ENCODE peak calls at places on chromosomes 2 and 18, in ten cellular contexts. N, L, E, J, K, B, R, H, U and I are unnamed samples.
A peak's percentile ranks its signal among the peaks of the same experiment; 100 is the strongest.

GRCh38 chr2:209367091-209367747 is 56.6 kb upstream of the MAP2 start:
- DNase-seq in N (no peak), L (no peak), E (no peak), J (no peak), K (no peak), B (no peak), R (no peak), H (no peak), U (no peak), I (no peak)

GRCh38 chr2:74772071-74772470 is 61.9 kb upstream of the HK2 start:
- DNase-seq in N (no peak), L (no peak), E (no peak), J (peak; percentile 58), K (no peak), B (no peak), R (no peak), H (no peak), U (no peak), I (no peak)

GRCh38 chr18:59927246-59927825 is 27.5 kb downstream of the PMAIP1 start:
- DNase-seq in N (no peak), L (no peak), E (no peak), J (peak; percentile 48), K (peak; percentile 83), B (no peak), R (peak; percentile 69), H (no peak), U (no peak), I (no peak)

GRCh38 chr18:52452427-52452826 is 112.4 kb downstream of the DCC start:
- DNase-seq in N (no peak), L (peak; percentile 50), E (no peak), J (peak; percentile 4), K (no peak), B (no peak), R (no peak), H (no peak), U (no peak), I (no peak)

GRCh38 chr2:174328309-174329156 is 6.2 kb upstream of the SP9 start:
- DNase-seq in N (peak; percentile 33), L (no peak), E (no peak), J (peak; percentile 52), K (no peak), B (no peak), R (no peak), H (no peak), U (no peak), I (peak; percentile 51)

GRCh38 chr2:21422724-21423522 is 299.2 kb downstream of the TDRD15 start:
- DNase-seq in N (no peak), L (no peak), E (no peak), J (no peak), K (no peak), B (no peak), R (no peak), H (no peak), U (no peak), I (no peak)

GRCh38 chr2:64133828-64134227 is 10.4 kb downstream of the PELI1 start:
- DNase-seq in N (no peak), L (peak; percentile 56), E (no peak), J (no peak), K (no peak), B (no peak), R (no peak), H (no peak), U (no peak), I (no peak)

GRCh38 chr2:43943809-43944452 is 51.9 kb downstream of the LRPPRC start:
- DNase-seq in N (no peak), L (no peak), E (no peak), J (no peak), K (no peak), B (no peak), R (no peak), H (no peak), U (no peak), I (no peak)

GRCh38 chr2:9995059-9995458 is 43.6 kb downstream of the GRHL1 start:
- DNase-seq in N (no peak), L (no peak), E (no peak), J (no peak), K (no peak), B (no peak), R (no peak), H (no peak), U (no peak), I (no peak)

GRCh38 chr2:9991829-9992273 is 40.4 kb downstream of the GRHL1 start:
- DNase-seq in N (no peak), L (no peak), E (no peak), J (peak; percentile 68), K (no peak), B (no peak), R (no peak), H (no peak), U (no peak), I (no peak)

GRCh38 chr2:9994462-9994861 is 43.0 kb downstream of the GRHL1 start:
- DNase-seq in N (no peak), L (no peak), E (no peak), J (no peak), K (no peak), B (no peak), R (no peak), H (no peak), U (no peak), I (no peak)

GRCh38 chr2:9991221-9991620 is 39.7 kb downstream of the GRHL1 start:
- DNase-seq in N (no peak), L (no peak), E (no peak), J (no peak), K (no peak), B (no peak), R (no peak), H (no peak), U (no peak), I (no peak)

DNA sequence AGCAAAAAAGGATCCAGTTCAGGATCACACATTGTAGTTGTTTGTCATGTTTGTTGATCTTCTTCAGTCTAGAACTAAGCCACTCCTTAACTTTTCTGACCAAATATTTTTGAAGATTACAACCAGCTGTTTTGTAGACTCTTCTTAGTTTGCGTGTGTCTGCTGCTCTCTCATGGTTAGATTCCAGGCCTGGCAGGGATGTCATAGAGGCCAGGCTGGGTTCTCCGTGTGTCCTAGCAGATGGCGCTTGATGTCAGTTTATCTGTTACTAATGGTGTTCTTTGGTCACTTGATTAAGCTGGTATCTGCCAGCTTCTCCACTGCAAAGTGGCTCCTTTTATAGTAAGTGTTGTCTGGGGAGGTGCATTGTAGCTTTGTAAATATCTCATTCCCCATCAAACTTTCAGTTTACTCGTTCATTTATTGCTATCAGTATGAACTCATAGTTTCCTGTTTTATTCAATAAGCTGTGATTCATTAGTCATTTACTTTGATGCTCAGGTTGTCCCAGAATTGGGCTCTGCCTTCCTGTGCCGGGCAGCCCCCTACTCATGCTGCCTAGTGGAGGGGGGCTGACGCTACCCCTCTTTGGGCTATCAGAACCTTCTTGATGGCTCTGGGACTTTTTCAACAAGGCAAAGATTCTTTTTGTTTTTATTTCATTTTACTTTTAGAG is 42.1 kb downstream of the GRHL1 start:
- DNase-seq in N (no peak), L (peak; percentile 61), E (no peak), J (peak; percentile 85), K (no peak), B (no peak), R (no peak), H (no peak), U (no peak), I (no peak)
- TF ChIP-seq CTCF in N (no peak), L (peak; percentile 32), E (no peak), J (peak; percentile 56), K (no peak), B (no peak), R (no peak), H (no peak), U (no peak), I (no peak)

GRCh38 chr18:77105680-77106079 is 26.9 kb downstream of the MBP start:
- DNase-seq in N (no peak), L (no peak), E (no peak), J (no peak), K (no peak), B (no peak), R (no peak), H (no peak), U (no peak), I (no peak)

GRCh38 chr18:77108001-77108692 is 24.4 kb downstream of the MBP start:
- DNase-seq in N (no peak), L (peak; percentile 92), E (no peak), J (peak; percentile 95), K (no peak), B (no peak), R (no peak), H (no peak), U (peak; percentile 70), I (no peak)

GRCh38 chr18:77106331-77106730 is 26.3 kb downstream of the MBP start:
- DNase-seq in N (no peak), L (no peak), E (no peak), J (no peak), K (no peak), B (no peak), R (no peak), H (no peak), U (no peak), I (no peak)

GRCh38 chr18:77108821-77109692 is 23.5 kb downstream of the MBP start:
- DNase-seq in N (no peak), L (no peak), E (no peak), J (no peak), K (no peak), B (no peak), R (no peak), H (no peak), U (no peak), I (no peak)

GRCh38 chr18:77107218-77107815 is 25.3 kb downstream of the MBP start:
- DNase-seq in N (no peak), L (no peak), E (no peak), J (no peak), K (no peak), B (no peak), R (no peak), H (no peak), U (no peak), I (no peak)
- TF ChIP-seq CTCF in N (no peak), L (no peak), E (no peak), J (no peak), K (no peak), B (no peak), R (no peak), H (no peak), U (no peak), I (no peak)

DNA sequence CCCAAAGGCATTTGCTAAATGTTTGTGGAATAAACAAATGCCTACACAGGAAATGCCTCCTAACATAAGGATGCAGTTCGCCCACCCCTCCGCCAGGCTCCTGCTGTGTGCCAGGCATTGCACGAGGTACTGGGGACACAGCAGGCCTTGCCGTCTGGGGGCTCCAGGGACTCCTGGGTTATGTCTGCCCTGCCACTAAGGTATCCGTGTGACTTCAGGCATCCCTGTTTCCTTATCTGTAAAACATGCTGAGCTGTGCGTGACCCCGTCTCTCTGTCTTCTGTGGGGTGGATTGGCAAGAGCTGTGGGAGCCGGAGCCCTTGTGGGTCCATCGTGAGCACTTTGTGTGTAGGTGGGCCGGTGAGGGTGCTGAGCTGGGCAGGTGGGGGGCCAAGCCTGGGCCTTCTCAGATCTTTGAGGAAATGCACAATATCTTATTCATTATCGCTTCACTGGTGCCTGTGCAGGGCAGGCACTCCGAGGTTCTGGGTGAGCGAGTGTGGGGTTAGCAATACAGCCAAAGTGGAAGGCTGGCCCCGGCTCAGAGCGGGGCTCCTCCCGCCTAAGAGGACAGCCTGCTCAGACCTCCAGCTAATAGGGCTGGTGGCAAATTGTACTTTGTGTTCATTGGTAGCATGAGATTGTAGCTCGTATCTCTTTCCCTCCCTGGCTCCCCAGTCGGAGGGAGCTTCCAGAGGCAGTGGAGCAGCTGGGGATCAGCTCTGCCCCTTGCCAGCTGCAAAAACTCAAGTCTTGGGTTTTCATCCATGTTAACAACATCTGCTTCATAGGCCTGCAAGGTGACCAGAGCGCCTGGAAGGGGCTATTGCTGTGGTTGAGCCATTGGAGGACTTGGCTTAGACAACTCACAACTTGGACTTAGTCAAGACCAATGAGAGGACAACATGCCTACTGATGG is 126.8 kb downstream of the GLI2 start:
- DNase-seq in N (peak; percentile 8), L (no peak), E (no peak), J (no peak), K (no peak), B (no peak), R (no peak), H (no peak), U (no peak), I (no peak)
- TF ChIP-seq CTCF in N (no peak), L (no peak), E (no peak), J (no peak), K (no peak), B (no peak), R (no peak), H (no peak), U (no peak), I (no peak)

GRCh38 chr2:264493-265468 is at the start of gene ACP1:
- DNase-seq in N (peak; percentile 95), L (peak; percentile 94), E (peak; percentile 92), J (peak; percentile 89), K (peak; percentile 83), B (peak; percentile 46), R (peak; percentile 98), H (no peak), U (peak; percentile 96), I (peak; percentile 94)
- TF ChIP-seq CTCF in N (no peak), L (no peak), E (no peak), J (no peak), K (no peak), B (no peak), R (no peak), H (no peak), U (no peak), I (no peak)